ENCODE peak calls at places on chromosomes 13 and 19, in eight cellular contexts. One of them, this sample, is unnamed.

GRCh38 chr13:23707674-23708073 is 137.5 kb downstream of the TNFRSF19 start:
- DNase-seq in breast epithelium: no peak
- DNase-seq in thyroid gland: no peak
- DNase-seq in A549: no peak
- DNase-seq in tibial nerve: no peak
- DNase-seq in body of pancreas: no peak
- DNase-seq in ovary: no peak
- DNase-seq in H54: no peak
- DNase-seq in this sample: no peak

GRCh38 chr19:47239610-47240296 is 8.8 kb upstream of the BBC3 start:
- DNase-seq in body of pancreas: peak
- DNase-seq in breast epithelium: no peak
- DNase-seq in ovary: peak
- DNase-seq in H54: no peak
- DNase-seq in thyroid gland: peak
- DNase-seq in A549: no peak
- DNase-seq in tibial nerve: no peak
- DNase-seq in this sample: no peak

GRCh38 chr19:41194157-41194552 is 1.1 kb downstream of the CYP2S1 start:
- DNase-seq in A549: no peak
- DNase-seq in body of pancreas: no peak
- DNase-seq in breast epithelium: no peak
- DNase-seq in thyroid gland: no peak
- DNase-seq in tibial nerve: no peak
- DNase-seq in H54: no peak
- DNase-seq in ovary: no peak
- DNase-seq in this sample: no peak

GRCh38 chr19:44653977-44654784 is 10.5 kb downstream of the PVR start:
- DNase-seq in breast epithelium: peak
- DNase-seq in thyroid gland: peak
- DNase-seq in ovary: peak
- DNase-seq in A549: peak
- DNase-seq in body of pancreas: peak
- DNase-seq in tibial nerve: peak
- DNase-seq in H54: peak
- DNase-seq in this sample: peak

GRCh38 chr13:76035711-76036110 is 399.6 kb downstream of the LMO7 start:
- DNase-seq in thyroid gland: no peak
- DNase-seq in H54: no peak
- DNase-seq in breast epithelium: no peak
- DNase-seq in tibial nerve: no peak
- DNase-seq in ovary: no peak
- DNase-seq in body of pancreas: no peak
- DNase-seq in A549: no peak
- DNase-seq in this sample: no peak

GRCh38 chr13:105518086-105518485 is 1017.4 kb downstream of the EFNB2 start:
- DNase-seq in thyroid gland: no peak
- DNase-seq in A549: no peak
- DNase-seq in breast epithelium: no peak
- DNase-seq in body of pancreas: no peak
- DNase-seq in tibial nerve: no peak
- DNase-seq in ovary: no peak
- DNase-seq in H54: no peak
- DNase-seq in this sample: no peak

GRCh38 chr19:1875646-1876493 is 9.4 kb downstream of the ABHD17A start:
- DNase-seq in breast epithelium: peak
- DNase-seq in body of pancreas: peak
- DNase-seq in ovary: peak
- DNase-seq in A549: no peak
- DNase-seq in thyroid gland: peak
- DNase-seq in tibial nerve: peak
- DNase-seq in H54: peak
- DNase-seq in this sample: peak

GRCh38 chr13:101258509-101258908 is 157.8 kb downstream of the NALCN start:
- DNase-seq in thyroid gland: no peak
- DNase-seq in A549: no peak
- DNase-seq in breast epithelium: no peak
- DNase-seq in H54: no peak
- DNase-seq in body of pancreas: no peak
- DNase-seq in ovary: no peak
- DNase-seq in tibial nerve: no peak
- DNase-seq in this sample: no peak

GRCh38 chr13:99356216-99357089 is 49.3 kb upstream of the GPR183 start:
- DNase-seq in body of pancreas: no peak
- DNase-seq in breast epithelium: no peak
- DNase-seq in ovary: peak
- DNase-seq in thyroid gland: no peak
- DNase-seq in tibial nerve: no peak
- DNase-seq in A549: no peak
- DNase-seq in H54: peak
- DNase-seq in this sample: no peak

GRCh38 chr13:80363890-80364503 is 23.1 kb upstream of the SPRY2 start:
- DNase-seq in tibial nerve: no peak
- DNase-seq in breast epithelium: no peak
- DNase-seq in thyroid gland: no peak
- DNase-seq in A549: no peak
- DNase-seq in ovary: no peak
- DNase-seq in H54: peak
- DNase-seq in body of pancreas: no peak
- DNase-seq in this sample: no peak

GRCh38 chr19:1221141-1221903 is 15.7 kb downstream of the STK11 start:
- DNase-seq in A549: no peak
- DNase-seq in H54: no peak
- DNase-seq in body of pancreas: peak
- DNase-seq in thyroid gland: peak
- DNase-seq in breast epithelium: no peak
- DNase-seq in tibial nerve: peak
- DNase-seq in ovary: peak
- DNase-seq in this sample: no peak

GRCh38 chr19:4877753-4878490 is 10.5 kb upstream of the PLIN3 start:
- DNase-seq in H54: no peak
- DNase-seq in A549: no peak
- DNase-seq in thyroid gland: no peak
- DNase-seq in tibial nerve: peak
- DNase-seq in ovary: no peak
- DNase-seq in breast epithelium: no peak
- DNase-seq in body of pancreas: peak
- DNase-seq in this sample: no peak

GRCh38 chr19:33396701-33397535 is 23.4 kb downstream of the CEBPG start:
- DNase-seq in tibial nerve: no peak
- DNase-seq in thyroid gland: no peak
- DNase-seq in A549: no peak
- DNase-seq in ovary: peak
- DNase-seq in breast epithelium: peak
- DNase-seq in body of pancreas: peak
- DNase-seq in H54: no peak
- DNase-seq in this sample: no peak

GRCh38 chr19:294819-295686 is 3.9 kb upstream of the PLPP2 start:
- DNase-seq in A549: peak
- DNase-seq in thyroid gland: peak
- DNase-seq in breast epithelium: peak
- DNase-seq in body of pancreas: peak
- DNase-seq in tibial nerve: no peak
- DNase-seq in ovary: no peak
- DNase-seq in H54: no peak
- DNase-seq in this sample: no peak

DNA sequence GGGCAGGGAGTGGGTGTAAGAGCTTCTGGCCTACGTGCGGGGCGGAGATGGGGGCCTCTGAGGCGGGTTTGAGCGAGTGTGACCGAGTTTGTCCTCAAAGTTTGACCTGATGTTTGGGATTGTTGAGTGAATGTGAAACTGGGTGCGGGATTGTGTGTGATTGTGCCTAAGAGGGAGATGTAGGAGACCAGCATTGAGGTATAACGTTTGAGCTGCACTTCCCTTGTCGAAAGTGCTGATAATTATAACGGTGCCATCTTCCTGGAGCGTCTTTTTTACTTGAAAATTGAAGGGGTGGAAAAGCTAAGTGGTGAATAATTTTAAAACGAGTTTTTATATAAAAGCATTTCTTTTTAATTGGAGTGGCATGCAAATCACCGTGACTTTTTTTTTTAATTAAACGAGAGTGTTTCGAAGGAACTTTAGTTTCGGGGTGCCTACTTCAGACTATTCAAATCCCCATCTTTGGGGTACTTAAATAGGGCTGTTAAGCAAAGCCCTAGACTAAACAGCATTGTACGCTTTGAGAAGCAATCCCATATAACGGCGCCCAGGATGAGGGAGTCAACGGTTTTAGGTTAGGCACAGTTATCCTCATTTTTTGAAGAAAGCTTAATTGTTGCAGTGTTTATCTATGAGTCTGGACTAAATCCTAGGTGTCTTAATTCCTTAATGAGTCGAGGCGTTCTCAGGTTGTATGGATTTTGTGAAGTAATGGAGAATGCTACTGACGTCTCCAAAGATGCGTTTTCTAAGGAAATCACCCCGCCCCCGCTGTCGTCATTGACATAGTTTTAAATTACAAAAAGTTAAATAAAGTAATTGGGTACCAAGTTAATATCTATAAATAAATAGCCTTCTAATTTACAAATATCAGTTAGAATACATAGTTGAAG is 618 bp downstream of the ZNF146 start:
- DNase-seq in H54: no peak
- DNase-seq in body of pancreas: no peak
- DNase-seq in thyroid gland: peak
- DNase-seq in ovary: no peak
- DNase-seq in tibial nerve: no peak
- DNase-seq in A549: peak
- DNase-seq in breast epithelium: no peak
- DNase-seq in this sample: peak
- TF ChIP-seq POLR2A in H54: no peak
- TF ChIP-seq POLR2A in body of pancreas: no peak
- TF ChIP-seq POLR2A in thyroid gland: no peak
- TF ChIP-seq POLR2A in ovary: no peak
- TF ChIP-seq POLR2A in tibial nerve: no peak
- TF ChIP-seq POLR2A in A549: no peak
- TF ChIP-seq POLR2A in breast epithelium: no peak
- TF ChIP-seq POLR2A in this sample: no peak

GRCh38 chr19:38384209-38385027 is 3.4 kb downstream of the GGN start:
- DNase-seq in A549: peak
- DNase-seq in tibial nerve: no peak
- DNase-seq in body of pancreas: no peak
- DNase-seq in H54: no peak
- DNase-seq in ovary: no peak
- DNase-seq in thyroid gland: no peak
- DNase-seq in breast epithelium: no peak
- DNase-seq in this sample: no peak
- TF ChIP-seq POLR2A in A549: no peak
- TF ChIP-seq POLR2A in tibial nerve: no peak
- TF ChIP-seq POLR2A in body of pancreas: no peak
- TF ChIP-seq POLR2A in H54: no peak
- TF ChIP-seq POLR2A in ovary: no peak
- TF ChIP-seq POLR2A in thyroid gland: no peak
- TF ChIP-seq POLR2A in breast epithelium: no peak
- TF ChIP-seq POLR2A in this sample: no peak

GRCh38 chr19:15432629-15433518 is 14.1 kb upstream of the AKAP8L start:
- DNase-seq in ovary: peak
- DNase-seq in H54: peak
- DNase-seq in tibial nerve: peak
- DNase-seq in A549: peak
- DNase-seq in breast epithelium: peak
- DNase-seq in thyroid gland: peak
- DNase-seq in body of pancreas: peak
- DNase-seq in this sample: peak
- TF ChIP-seq POLR2A in ovary: peak
- TF ChIP-seq POLR2A in H54: peak
- TF ChIP-seq POLR2A in tibial nerve: peak
- TF ChIP-seq POLR2A in A549: peak
- TF ChIP-seq POLR2A in breast epithelium: no peak
- TF ChIP-seq POLR2A in thyroid gland: peak
- TF ChIP-seq POLR2A in body of pancreas: peak
- TF ChIP-seq POLR2A in this sample: no peak

GRCh38 chr13:29594310-29594709 is 1.2 kb downstream of the SLC7A1 start:
- DNase-seq in A549: peak
- DNase-seq in ovary: no peak
- DNase-seq in body of pancreas: peak
- DNase-seq in breast epithelium: no peak
- DNase-seq in tibial nerve: no peak
- DNase-seq in thyroid gland: peak
- DNase-seq in H54: peak
- DNase-seq in this sample: no peak
- TF ChIP-seq POLR2A in A549: no peak
- TF ChIP-seq POLR2A in ovary: no peak
- TF ChIP-seq POLR2A in body of pancreas: peak
- TF ChIP-seq POLR2A in breast epithelium: no peak
- TF ChIP-seq POLR2A in tibial nerve: no peak
- TF ChIP-seq POLR2A in thyroid gland: no peak
- TF ChIP-seq POLR2A in H54: no peak
- TF ChIP-seq POLR2A in this sample: no peak

DNA sequence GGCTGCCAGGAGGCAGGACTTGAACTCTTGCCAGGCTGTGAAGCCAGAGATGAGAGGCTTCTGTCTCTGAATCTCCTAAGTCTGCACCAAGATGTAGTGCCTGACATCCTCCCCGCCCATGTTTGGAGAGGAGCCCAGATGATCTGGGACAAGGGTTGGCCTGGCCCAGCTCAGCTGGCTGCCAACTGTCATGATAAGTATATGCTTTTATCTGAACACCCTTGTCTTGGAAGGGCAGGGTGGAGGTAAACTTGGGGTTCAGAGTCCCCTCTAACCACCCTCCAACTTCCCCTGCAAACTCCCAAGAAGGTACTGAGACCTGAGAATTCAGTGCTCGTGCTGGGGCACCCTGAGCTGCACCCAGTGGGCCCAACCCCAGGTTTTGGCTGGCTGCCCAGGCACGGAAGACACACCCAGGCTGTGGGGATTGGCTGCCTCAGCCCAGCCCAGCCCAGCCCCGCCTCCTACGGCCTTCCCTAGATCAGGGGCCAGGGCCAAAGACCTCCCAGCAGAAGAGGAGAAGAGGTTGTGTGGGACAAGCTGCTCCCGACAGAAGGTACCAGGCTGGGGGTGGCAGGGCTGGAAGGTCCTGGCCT is at the start of gene CYP4F12:
- DNase-seq in thyroid gland: peak
- DNase-seq in tibial nerve: peak
- DNase-seq in ovary: peak
- DNase-seq in breast epithelium: peak
- DNase-seq in body of pancreas: peak
- DNase-seq in H54: peak
- DNase-seq in A549: peak
- DNase-seq in this sample: peak
- TF ChIP-seq POLR2A in thyroid gland: no peak
- TF ChIP-seq POLR2A in tibial nerve: no peak
- TF ChIP-seq POLR2A in ovary: no peak
- TF ChIP-seq POLR2A in breast epithelium: no peak
- TF ChIP-seq POLR2A in body of pancreas: no peak
- TF ChIP-seq POLR2A in H54: no peak
- TF ChIP-seq POLR2A in A549: no peak
- TF ChIP-seq POLR2A in this sample: no peak

This sample was measured in suprapubic skin.